ENCODE peak calls at places on chromosomes 16 and 17, in five cellular contexts. L is GM23338, P is AG04450, V is psoas muscle, E is A549. W is an unnamed sample.

GRCh38 chr17:31216053-31216751 is 80.8 kb downstream of the OMG start:
- DNase-seq in V (no peak), E (peak; percentile 62), P (peak; percentile 59), L (peak; percentile 77), W (peak; percentile 58)

GRCh38 chr16:21190599-21190998 is 20.8 kb downstream of the ZP2 start:
- DNase-seq in V (no peak), L (no peak), P (no peak), E (no peak), W (peak; percentile 18)

GRCh38 chr17:47180337-47180736 is 8.8 kb downstream of the CDC27 start:
- DNase-seq in P (no peak), L (no peak), E (no peak), V (no peak), W (no peak)

GRCh38 chr16:19718624-19718965 is 524 bp downstream of the IQCK start:
- DNase-seq in E (no peak), L (peak; percentile 83), V (no peak), P (no peak), W (peak; percentile 33)

GRCh38 chr16:396199-396598 is 800 bp upstream of the NME4 start:
- DNase-seq in V (no peak), P (no peak), L (peak; percentile 60), E (no peak), W (no peak)

GRCh38 chr17:48194097-48194550 is 86.6 kb downstream of the SNX11 start:
- DNase-seq in P (peak; percentile 3), L (no peak), V (no peak), E (peak; percentile 41), W (peak; percentile 90)

GRCh38 chr16:82605076-82605475 is 21.7 kb upstream of the CDH13 start:
- DNase-seq in P (no peak), V (no peak), L (no peak), E (no peak), W (no peak)

GRCh38 chr17:35498429-35499178 is 38.9 kb downstream of the SLFN12L start:
- DNase-seq in E (no peak), L (peak; percentile 22), P (no peak), V (no peak), W (no peak)

GRCh38 chr17:76672892-76673291 is 29.3 kb upstream of the ST6GALNAC1 start:
- DNase-seq in V (no peak), E (no peak), L (no peak), P (no peak), W (no peak)

GRCh38 chr16:11674001-11674817 is 6.0 kb downstream of the SNN start:
- DNase-seq in V (peak; percentile 63), P (no peak), E (no peak), L (no peak), W (no peak)

GRCh38 chr16:19164285-19164684 is 3.8 kb upstream of the SYT17 start:
- DNase-seq in E (no peak), L (no peak), V (no peak), P (no peak), W (no peak)

GRCh38 chr17:36657763-36658490 is 56.5 kb downstream of the MRM1 start:
- DNase-seq in E (peak; percentile 23), L (peak; percentile 86), V (no peak), P (no peak), W (peak; percentile 3)

GRCh38 chr17:9090641-9091096 is 69.4 kb downstream of the NTN1 start:
- DNase-seq in E (no peak), V (no peak), P (no peak), L (no peak), W (no peak)

GRCh38 chr17:57519199-57519598 is 225.9 kb downstream of the CCDC182 start:
- DNase-seq in L (no peak), P (peak; percentile 21), E (peak; percentile 48), V (no peak), W (no peak)

GRCh38 chr16:88141580-88141979 is 190.3 kb downstream of the BANP start:
- DNase-seq in V (no peak), E (no peak), P (no peak), L (no peak), W (no peak)

GRCh38 chr17:50209472-50210248 is 8.2 kb upstream of the COL1A1 start:
- DNase-seq in V (peak; percentile 93), P (peak; percentile 100), E (no peak), L (peak; percentile 80), W (peak; percentile 62)

DNA sequence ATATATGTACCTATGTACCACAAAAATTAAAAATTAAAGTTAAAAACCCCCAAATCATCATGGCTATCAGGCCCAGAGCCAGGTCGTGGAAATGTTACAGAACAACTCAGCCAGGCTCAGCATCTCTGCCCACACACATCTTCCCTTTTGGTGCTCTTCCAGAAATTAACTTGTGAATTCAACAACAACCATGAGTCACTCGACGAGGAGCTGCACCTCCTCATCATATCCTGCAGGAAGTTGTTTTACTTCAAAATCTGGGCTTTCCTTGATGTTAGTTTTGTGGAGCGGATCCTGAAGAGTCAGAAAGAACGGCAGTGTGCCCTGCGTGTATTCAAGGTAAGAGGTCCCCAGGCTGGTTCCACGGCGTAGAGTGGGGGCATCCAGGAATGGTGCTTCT is 10.6 kb downstream of the FBXO39 start:
- DNase-seq in L (no peak), V (no peak), E (peak; percentile 14), P (peak; percentile 13), W (peak; percentile 16)
- H3K27ac ChIP-seq in L (no peak overlapping the region), V (no peak overlapping the region), E (no peak overlapping the region), P (no peak overlapping the region), W (no peak overlapping the region)

GRCh38 chr16:2226245-2226793 is 2.9 kb downstream of the E4F1 start:
- DNase-seq in V (no peak), E (no peak), P (no peak), L (no peak), W (no peak)

GRCh38 chr16:2226918-2227317 is 3.5 kb downstream of the E4F1 start:
- DNase-seq in V (no peak), P (no peak), L (no peak), E (no peak), W (no peak)

GRCh38 chr16:2223375-2224182 is at the start of gene E4F1:
- DNase-seq in L (peak; percentile 100), V (peak; percentile 100), P (peak; percentile 98), E (peak; percentile 100), W (peak; percentile 100)

GRCh38 chr16:2228161-2228824 is 4.9 kb downstream of the E4F1 start:
- DNase-seq in V (no peak), L (no peak), E (no peak), P (no peak), W (no peak)

GRCh38 chr16:2224183-2224486 is 744 bp downstream of the E4F1 start:
- DNase-seq in P (no peak), E (peak; percentile 61), L (no peak), V (no peak), W (no peak)
- TF ChIP-seq CTCF in P (no peak), E (no peak), L (no peak), V (no peak), W (peak; percentile 13)

GRCh38 chr16:2428787-2429036 is 535 bp upstream of the CCNF start:
- DNase-seq in E (no peak), V (no peak), L (no peak), P (no peak), W (no peak)

GRCh38 chr16:2429037-2429770 is at the start of gene CCNF:
- DNase-seq in V (peak; percentile 99), P (peak; percentile 75), L (peak; percentile 98), E (peak; percentile 94), W (peak; percentile 98)

GRCh38 chr16:2427526-2427925 is 1.7 kb upstream of the CCNF start:
- DNase-seq in V (no peak), E (no peak), P (no peak), L (no peak), W (no peak)

GRCh38 chr16:2426941-2427361 is 2.3 kb upstream of the CCNF start:
- DNase-seq in P (no peak), E (no peak), V (no peak), L (no peak), W (no peak)

DNA sequence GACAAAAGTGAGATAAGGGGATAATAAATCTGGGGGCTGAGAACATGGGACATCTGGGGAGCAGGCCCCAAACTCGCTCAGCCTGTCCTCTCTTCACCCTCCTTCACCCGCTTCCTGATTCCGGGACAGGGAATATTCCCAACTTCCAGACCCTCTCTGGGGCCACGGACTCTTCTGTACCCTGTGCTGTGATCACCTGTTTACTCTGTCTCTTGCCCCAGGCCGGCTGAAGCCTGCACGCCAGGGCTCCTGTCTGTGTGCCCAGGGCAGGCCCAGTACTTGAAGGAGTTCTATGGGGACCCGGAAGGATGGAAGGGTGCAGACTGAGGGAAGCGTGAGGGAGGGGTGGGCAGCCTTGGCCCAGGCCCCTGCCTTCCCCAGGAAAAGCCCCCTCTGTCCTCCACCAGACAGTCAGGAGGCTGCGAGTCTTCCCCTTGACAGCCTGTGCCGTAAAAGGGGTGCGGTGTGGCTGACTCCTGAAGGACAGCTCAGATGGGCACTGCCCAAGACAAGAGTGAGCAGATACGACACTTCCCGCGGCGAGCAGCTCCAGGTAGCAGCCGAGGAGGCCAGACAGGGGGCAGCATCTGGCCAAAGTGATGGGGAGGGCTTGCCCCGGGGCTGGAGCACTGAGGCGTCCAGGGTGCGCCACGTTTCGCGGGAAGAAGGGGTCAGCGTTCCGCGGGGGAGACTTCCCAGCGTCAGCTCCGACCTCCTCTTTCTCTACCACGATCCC is 1.0 kb upstream of the CCNF start:
- DNase-seq in V (no peak), P (no peak), L (peak; percentile 58), E (peak; percentile 44), W (no peak)
- H3K4me3 ChIP-seq in V (peak overlapping the region; percentile 85), P (peak overlapping the region; percentile 78), L (peak overlapping the region; percentile 68), E (peak overlapping the region; percentile 90), W (peak overlapping the region; percentile 100)

GRCh38 chr17:66604381-66604780 is 230.5 kb upstream of the CACNG5 start:
- DNase-seq in V (no peak), E (no peak), L (no peak), P (no peak), W (no peak)

GRCh38 chr17:66605561-66605960 is 229.4 kb upstream of the CACNG5 start:
- DNase-seq in P (no peak), L (no peak), E (no peak), V (no peak), W (no peak)

DNA sequence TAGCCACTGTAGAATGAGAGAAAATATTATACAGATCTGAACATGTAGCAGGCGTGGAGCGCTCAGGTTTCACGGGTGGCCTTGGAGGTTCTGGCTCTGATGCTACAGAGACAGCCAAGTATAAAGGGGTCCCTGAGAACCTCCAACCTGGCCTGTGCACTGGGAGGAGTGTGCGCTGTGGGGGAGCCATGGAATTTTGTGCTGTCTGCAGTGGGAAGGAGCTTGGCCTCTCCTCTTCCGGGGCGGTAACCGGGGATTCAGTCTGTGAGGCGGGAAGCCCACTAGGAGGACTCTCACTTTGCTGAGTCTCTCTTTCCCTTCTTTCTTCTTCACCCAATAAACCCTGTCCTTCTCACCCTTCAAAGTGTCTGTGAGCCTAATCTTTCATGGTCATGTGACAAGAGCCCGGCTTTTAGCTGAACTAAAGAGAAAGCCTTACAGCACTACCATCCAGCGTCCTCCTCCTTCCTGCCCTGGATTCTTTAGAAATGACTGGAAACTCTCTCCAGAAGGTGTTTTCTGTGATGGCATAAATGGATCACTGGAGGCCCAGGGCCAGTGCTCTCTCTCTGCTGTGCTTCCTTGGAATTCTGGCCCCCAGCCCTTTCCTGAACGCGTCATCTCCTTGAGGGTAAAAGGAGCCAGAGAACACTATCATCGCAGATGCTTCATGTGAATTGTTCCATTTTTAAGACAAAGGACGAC is 232.1 kb upstream of the CACNG5 start:
- DNase-seq in L (peak; percentile 16), E (no peak), P (no peak), V (no peak), W (no peak)
- H3K27ac ChIP-seq in L (no peak overlapping the region), E (peak overlapping the region; percentile 3), P (peak overlapping the region; percentile 61), V (no peak overlapping the region), W (no peak overlapping the region)

W was measured in A673.